ENCODE peak calls at places on chromosomes 11 and 22, in five cellular contexts. One of them, this sample, is unnamed.

GRCh38 chr11:111440416-111441205 is 61.5 kb upstream of the POU2AF1 start:
- DNase-seq in H4: no peak
- DNase-seq in WTC11: no peak
- DNase-seq in adrenal gland: no peak
- DNase-seq in dermis blood vessel endothelial cell: no peak
- DNase-seq in this sample: no peak

GRCh38 chr11:45045692-45046471 is 95.2 kb upstream of the TP53I11 start:
- DNase-seq in WTC11: no peak
- DNase-seq in dermis blood vessel endothelial cell: peak
- DNase-seq in adrenal gland: peak
- DNase-seq in H4: peak
- DNase-seq in this sample: peak

GRCh38 chr11:70536051-70536877 is 137.9 kb downstream of the CTTN start:
- DNase-seq in WTC11: no peak
- DNase-seq in adrenal gland: no peak
- DNase-seq in H4: no peak
- DNase-seq in dermis blood vessel endothelial cell: no peak
- DNase-seq in this sample: no peak

GRCh38 chr11:126460417-126461095 is 105.1 kb downstream of the ST3GAL4 start:
- DNase-seq in adrenal gland: no peak
- DNase-seq in WTC11: no peak
- DNase-seq in H4: no peak
- DNase-seq in dermis blood vessel endothelial cell: no peak
- DNase-seq in this sample: no peak

GRCh38 chr11:5368502-5369043 is 15.0 kb upstream of the OR51M1 start:
- DNase-seq in H4: no peak
- DNase-seq in WTC11: no peak
- DNase-seq in dermis blood vessel endothelial cell: no peak
- DNase-seq in adrenal gland: no peak
- DNase-seq in this sample: no peak

GRCh38 chr22:48491451-48491941 is 1336.2 kb downstream of the BRD1 start:
- DNase-seq in WTC11: no peak
- DNase-seq in H4: no peak
- DNase-seq in adrenal gland: no peak
- DNase-seq in dermis blood vessel endothelial cell: no peak
- DNase-seq in this sample: no peak

GRCh38 chr11:103947566-103947919 is 88.9 kb upstream of the DDI1 start:
- DNase-seq in dermis blood vessel endothelial cell: no peak
- DNase-seq in adrenal gland: peak
- DNase-seq in WTC11: no peak
- DNase-seq in H4: no peak
- DNase-seq in this sample: no peak

GRCh38 chr11:74702383-74703007 is 28.7 kb downstream of the CHRDL2 start:
- DNase-seq in dermis blood vessel endothelial cell: peak
- DNase-seq in H4: peak
- DNase-seq in WTC11: peak
- DNase-seq in adrenal gland: peak
- DNase-seq in this sample: peak

GRCh38 chr22:28344893-28345292 is 334.7 kb downstream of the TTC28 start:
- DNase-seq in dermis blood vessel endothelial cell: no peak
- DNase-seq in adrenal gland: no peak
- DNase-seq in WTC11: no peak
- DNase-seq in H4: no peak
- DNase-seq in this sample: no peak

GRCh38 chr22:21622624-21623401 is 7.0 kb downstream of the YDJC start:
- DNase-seq in adrenal gland: no peak
- DNase-seq in dermis blood vessel endothelial cell: no peak
- DNase-seq in WTC11: no peak
- DNase-seq in H4: no peak
- DNase-seq in this sample: no peak

GRCh38 chr11:35418847-35419712 is at the start of gene SLC1A2:
- DNase-seq in H4: no peak
- DNase-seq in dermis blood vessel endothelial cell: no peak
- DNase-seq in adrenal gland: no peak
- DNase-seq in WTC11: peak
- DNase-seq in this sample: peak

GRCh38 chr11:61075891-61076290 is 26.4 kb upstream of the CD5 start:
- DNase-seq in dermis blood vessel endothelial cell: no peak
- DNase-seq in H4: no peak
- DNase-seq in WTC11: no peak
- DNase-seq in adrenal gland: no peak
- DNase-seq in this sample: peak

GRCh38 chr22:50169181-50169759 is 1.3 kb upstream of the PANX2 start:
- DNase-seq in adrenal gland: no peak
- DNase-seq in H4: no peak
- DNase-seq in dermis blood vessel endothelial cell: no peak
- DNase-seq in WTC11: no peak
- DNase-seq in this sample: no peak

GRCh38 chr11:134736251-134737072 is 324.4 kb upstream of the B3GAT1 start:
- DNase-seq in WTC11: no peak
- DNase-seq in dermis blood vessel endothelial cell: no peak
- DNase-seq in adrenal gland: no peak
- DNase-seq in H4: no peak
- DNase-seq in this sample: no peak

GRCh38 chr22:28903080-28903479 is 19.7 kb downstream of the ZNRF3 start:
- DNase-seq in dermis blood vessel endothelial cell: no peak
- DNase-seq in H4: no peak
- DNase-seq in adrenal gland: no peak
- DNase-seq in WTC11: no peak
- DNase-seq in this sample: no peak

GRCh38 chr22:19289475-19290161 is 1.9 kb downstream of the CLTCL1 start:
- DNase-seq in WTC11: no peak
- DNase-seq in adrenal gland: no peak
- DNase-seq in dermis blood vessel endothelial cell: no peak
- DNase-seq in H4: peak
- DNase-seq in this sample: no peak

GRCh38 chr11:3950996-3951662 is 95.7 kb downstream of the STIM1 start:
- DNase-seq in adrenal gland: no peak
- DNase-seq in H4: peak
- DNase-seq in dermis blood vessel endothelial cell: peak
- DNase-seq in WTC11: no peak
- DNase-seq in this sample: peak

GRCh38 chr11:65538915-65539374 is 14.1 kb downstream of the SCYL1 start:
- DNase-seq in dermis blood vessel endothelial cell: no peak
- DNase-seq in WTC11: peak
- DNase-seq in H4: no peak
- DNase-seq in adrenal gland: no peak
- DNase-seq in this sample: no peak

GRCh38 chr22:23769321-23769965 is 1.7 kb upstream of the CHCHD10 start:
- DNase-seq in H4: no peak
- DNase-seq in dermis blood vessel endothelial cell: no peak
- DNase-seq in adrenal gland: no peak
- DNase-seq in WTC11: no peak
- DNase-seq in this sample: no peak

GRCh38 chr11:65692367-65692766 is 19.7 kb upstream of the KAT5 start:
- DNase-seq in H4: no peak
- DNase-seq in WTC11: no peak
- DNase-seq in adrenal gland: no peak
- DNase-seq in dermis blood vessel endothelial cell: peak
- DNase-seq in this sample: no peak

GRCh38 chr11:48001438-48002021 is 21.2 kb downstream of the PTPRJ start:
- DNase-seq in dermis blood vessel endothelial cell: no peak
- DNase-seq in WTC11: no peak
- DNase-seq in H4: no peak
- DNase-seq in adrenal gland: no peak
- DNase-seq in this sample: no peak

GRCh38 chr11:94671553-94672366 is 96.4 kb upstream of the AMOTL1 start:
- DNase-seq in adrenal gland: no peak
- DNase-seq in dermis blood vessel endothelial cell: no peak
- DNase-seq in H4: no peak
- DNase-seq in WTC11: no peak
- DNase-seq in this sample: no peak

GRCh38 chr11:61575886-61576516 is 4.9 kb downstream of the SYT7 start:
- DNase-seq in H4: no peak
- DNase-seq in adrenal gland: no peak
- DNase-seq in dermis blood vessel endothelial cell: no peak
- DNase-seq in WTC11: no peak
- DNase-seq in this sample: no peak

GRCh38 chr11:29293825-29294224 is 723.0 kb downstream of the KCNA4 start:
- DNase-seq in WTC11: no peak
- DNase-seq in dermis blood vessel endothelial cell: peak
- DNase-seq in H4: peak
- DNase-seq in adrenal gland: no peak
- DNase-seq in this sample: peak

GRCh38 chr11:1839924-1840779 is 1.4 kb downstream of the TNNI2 start:
- DNase-seq in WTC11: no peak
- DNase-seq in dermis blood vessel endothelial cell: no peak
- DNase-seq in adrenal gland: peak
- DNase-seq in H4: no peak
- DNase-seq in this sample: peak

GRCh38 chr22:38828191-38828590 is 15.6 kb downstream of the NPTXR start:
- DNase-seq in dermis blood vessel endothelial cell: no peak
- DNase-seq in H4: no peak
- DNase-seq in WTC11: no peak
- DNase-seq in adrenal gland: no peak
- DNase-seq in this sample: no peak

GRCh38 chr11:32792948-32793475 is 1.4 kb downstream of the CCDC73 start:
- DNase-seq in dermis blood vessel endothelial cell: peak
- DNase-seq in WTC11: peak
- DNase-seq in H4: no peak
- DNase-seq in adrenal gland: peak
- DNase-seq in this sample: peak

GRCh38 chr11:17354070-17354924 is 2.7 kb downstream of the NCR3LG1 start:
- DNase-seq in dermis blood vessel endothelial cell: peak
- DNase-seq in H4: peak
- DNase-seq in adrenal gland: peak
- DNase-seq in WTC11: peak
- DNase-seq in this sample: peak

GRCh38 chr11:92784313-92784712 is 185.1 kb upstream of the MTNR1B start:
- DNase-seq in dermis blood vessel endothelial cell: no peak
- DNase-seq in WTC11: no peak
- DNase-seq in adrenal gland: no peak
- DNase-seq in H4: no peak
- DNase-seq in this sample: peak

GRCh38 chr22:44289429-44290171 is 23.2 kb downstream of the SHISAL1 start:
- DNase-seq in WTC11: no peak
- DNase-seq in adrenal gland: no peak
- DNase-seq in dermis blood vessel endothelial cell: no peak
- DNase-seq in H4: peak
- DNase-seq in this sample: no peak

GRCh38 chr22:46237453-46238158 is 12.5 kb downstream of the CDPF1 start:
- DNase-seq in H4: no peak
- DNase-seq in adrenal gland: no peak
- DNase-seq in WTC11: no peak
- DNase-seq in dermis blood vessel endothelial cell: no peak
- DNase-seq in this sample: no peak

GRCh38 chr11:67293090-67293489 is 4.0 kb downstream of the ANKRD13D start:
- DNase-seq in H4: no peak
- DNase-seq in WTC11: no peak
- DNase-seq in dermis blood vessel endothelial cell: peak
- DNase-seq in adrenal gland: no peak
- DNase-seq in this sample: no peak

GRCh38 chr22:45468872-45469572 is 33.7 kb upstream of the FBLN1 start:
- DNase-seq in adrenal gland: no peak
- DNase-seq in dermis blood vessel endothelial cell: no peak
- DNase-seq in H4: peak
- DNase-seq in WTC11: no peak
- DNase-seq in this sample: peak

GRCh38 chr11:128240546-128240945 is 346.8 kb downstream of the ETS1 start:
- DNase-seq in H4: no peak
- DNase-seq in dermis blood vessel endothelial cell: peak
- DNase-seq in WTC11: no peak
- DNase-seq in adrenal gland: no peak
- DNase-seq in this sample: no peak

GRCh38 chr11:127651175-127651887 is 650.8 kb upstream of the KIRREL3 start:
- DNase-seq in adrenal gland: no peak
- DNase-seq in WTC11: no peak
- DNase-seq in dermis blood vessel endothelial cell: peak
- DNase-seq in H4: peak
- DNase-seq in this sample: no peak